ENCODE peak calls at places on chromosomes 13 and 19, in four cellular contexts. R, W, E and Z are unnamed samples.

GRCh38 chr13:20711301-20712044 is 8.0 kb downstream of the IL17D start:
- DNase-seq in W (no peak), E (peak; percentile 88), R (peak; percentile 53), Z (no peak)

GRCh38 chr19:10987621-10988297 is 26.9 kb downstream of the SMARCA4 start:
- DNase-seq in W (peak; percentile 45), E (no peak), R (no peak), Z (no peak)

GRCh38 chr19:11141937-11142527 is 13.6 kb downstream of the SPC24 start:
- DNase-seq in R (no peak), E (peak; percentile 55), W (no peak), Z (no peak)

GRCh38 chr19:2484178-2484937 is 8.4 kb downstream of the GADD45B start:
- DNase-seq in W (no peak), E (no peak), R (no peak), Z (no peak)

GRCh38 chr13:114128624-114129522 is 3.5 kb downstream of the RASA3 start:
- DNase-seq in R (peak; percentile 98), W (peak; percentile 93), E (no peak), Z (peak; percentile 94)

GRCh38 chr13:65638572-65639168 is 1591.5 kb downstream of the PCDH9 start:
- DNase-seq in W (no peak), E (peak; percentile 60), R (peak; percentile 48), Z (no peak)

GRCh38 chr19:50205681-50206138 is 2.3 kb downstream of the MYH14 start:
- DNase-seq in R (no peak), W (no peak), E (no peak), Z (no peak)

GRCh38 chr19:15622991-15623390 is 8.0 kb downstream of the CYP4F8 start:
- DNase-seq in R (no peak), W (no peak), E (no peak), Z (no peak)

GRCh38 chr13:51111174-51111573 is at the start of gene C13orf42:
- DNase-seq in R (no peak), E (no peak), W (no peak), Z (no peak)

GRCh38 chr13:51118809-51119431 is 7.8 kb upstream of the C13orf42 start:
- DNase-seq in R (no peak), E (no peak), W (no peak), Z (no peak)

GRCh38 chr13:51112771-51113170 is 1.7 kb upstream of the C13orf42 start:
- DNase-seq in E (no peak), W (no peak), R (no peak), Z (no peak)

GRCh38 chr13:51113186-51113881 is 2.3 kb upstream of the C13orf42 start:
- DNase-seq in W (no peak), E (no peak), R (no peak), Z (no peak)

DNA sequence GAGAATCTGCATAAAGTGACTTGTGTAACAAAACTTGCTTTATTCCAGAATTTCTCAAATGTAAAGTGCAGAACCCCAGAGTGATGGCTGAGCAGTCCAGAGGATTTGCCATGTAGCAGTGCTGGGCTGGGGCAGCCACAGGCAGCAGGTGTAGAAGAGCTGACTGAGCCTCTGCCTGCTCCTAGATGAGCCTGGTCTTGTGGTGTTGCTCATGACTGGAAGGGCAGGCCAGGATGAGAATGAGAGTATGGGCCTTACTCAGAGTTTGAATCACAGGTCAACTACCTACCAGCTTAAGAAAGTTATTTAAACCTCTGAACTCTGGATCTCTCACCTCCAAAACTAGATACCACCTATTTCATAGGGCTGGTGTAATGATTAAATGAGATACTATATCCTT is 2.9 kb upstream of the C13orf42 start:
- DNase-seq in W (no peak), R (no peak), E (no peak), Z (no peak)
- H3K27me3 ChIP-seq in W (no peaks in the 10 kb centered on the region), R (peaks cover 53% of the 10 kb centered on the region), E (no peaks in the 10 kb centered on the region), Z (no peaks in the 10 kb centered on the region)

GRCh38 chr19:41364546-41365391 is 820 bp upstream of the B9D2 start:
- DNase-seq in E (no peak), W (no peak), R (no peak), Z (no peak)

GRCh38 chr19:41362143-41362847 is 1.7 kb downstream of the B9D2 start:
- DNase-seq in E (no peak), R (peak; percentile 43), W (no peak), Z (no peak)

GRCh38 chr19:41363753-41364545 is at the start of gene B9D2:
- DNase-seq in R (peak; percentile 99), E (peak; percentile 99), W (peak; percentile 99), Z (peak; percentile 99)

GRCh38 chr19:41366089-41366488 is 2.1 kb upstream of the B9D2 start:
- DNase-seq in E (no peak), W (peak; percentile 14), R (no peak), Z (no peak)

GRCh38 chr19:41363371-41363752 is 587 bp downstream of the B9D2 start:
- DNase-seq in W (no peak), E (no peak), R (no peak), Z (no peak)
- H3K4me3 ChIP-seq in W (peak overlapping the region; percentile 87), E (peak overlapping the region; percentile 26), R (peak overlapping the region; percentile 89), Z (peak overlapping the region; percentile 97)

GRCh38 chr19:55070755-55071502 is 4.7 kb upstream of the EPS8L1 start:
- DNase-seq in E (no peak), R (peak; percentile 72), W (peak; percentile 32), Z (no peak)

GRCh38 chr19:55069859-55070225 is 5.8 kb upstream of the EPS8L1 start:
- DNase-seq in R (no peak), E (no peak), W (no peak), Z (no peak)

GRCh38 chr19:55069137-55069858 is 6.3 kb upstream of the RDH13 start:
- DNase-seq in E (peak; percentile 96), W (peak; percentile 51), R (peak; percentile 65), Z (peak; percentile 56)

GRCh38 chr19:55068803-55069136 is 5.8 kb upstream of the RDH13 start:
- DNase-seq in R (no peak), W (no peak), E (no peak), Z (no peak)

GRCh38 chr19:55071913-55072312 is 3.8 kb upstream of the EPS8L1 start:
- DNase-seq in W (no peak), R (no peak), E (no peak), Z (no peak)
- H3K27me3 ChIP-seq in W (no peaks in the 10 kb centered on the region), R (peaks cover 11% of the 10 kb centered on the region), E (no peaks in the 10 kb centered on the region), Z (peaks cover 12% of the 10 kb centered on the region)

GRCh38 chr19:41928754-41929535 is 696 bp upstream of the ERFL start:
- DNase-seq in E (no peak), W (peak; percentile 37), R (no peak), Z (no peak)

GRCh38 chr19:41928221-41928683 is at the start of gene ERFL:
- DNase-seq in E (no peak), R (peak; percentile 51), W (peak; percentile 39), Z (no peak)

GRCh38 chr19:41930926-41931592 is 2.8 kb upstream of the ERFL start:
- DNase-seq in E (peak; percentile 73), W (peak; percentile 36), R (peak; percentile 53), Z (no peak)

GRCh38 chr19:41930322-41930722 is 2.1 kb upstream of the ERFL start:
- DNase-seq in R (no peak), W (no peak), E (no peak), Z (no peak)

GRCh38 chr19:41929536-41930071 is 1.4 kb upstream of the ERFL start:
- DNase-seq in R (no peak), E (no peak), W (peak; percentile 6), Z (no peak)
- H3K4me3 ChIP-seq in R (no peak overlapping the region), E (no peak overlapping the region), W (no peak overlapping the region), Z (no peak overlapping the region)

GRCh38 chr19:45217957-45218334 is 27.3 kb downstream of the EXOC3L2 start:
- DNase-seq in W (no peak), E (no peak), R (no peak), Z (no peak)
- H3K27me3 ChIP-seq in W (no peaks in the 10 kb centered on the region), E (peaks cover 23% of the 10 kb centered on the region), R (peaks cover 43% of the 10 kb centered on the region), Z (peaks cover 7% of the 10 kb centered on the region)

GRCh38 chr19:36574762-36575161 is 1.7 kb upstream of the ZNF529 start:
- DNase-seq in R (peak; percentile 7), E (no peak), W (no peak), Z (no peak)
- H3K4me3 ChIP-seq in R (peak overlapping the region; percentile 94), E (no peak overlapping the region), W (no peak overlapping the region), Z (peak overlapping the region; percentile 83)

GRCh38 chr13:93621051-93621450 is 394.4 kb downstream of the GPC6 start:
- DNase-seq in R (no peak), E (no peak), W (no peak), Z (no peak)

GRCh38 chr13:93621966-93622365 is 395.4 kb downstream of the GPC6 start:
- DNase-seq in R (no peak), E (no peak), W (no peak), Z (no peak)

GRCh38 chr13:93628136-93628535 is 401.5 kb downstream of the GPC6 start:
- DNase-seq in R (no peak), W (no peak), E (peak; percentile 41), Z (no peak)

GRCh38 chr13:93624371-93624777 is 397.8 kb downstream of the GPC6 start:
- DNase-seq in E (no peak), W (no peak), R (no peak), Z (no peak)

DNA sequence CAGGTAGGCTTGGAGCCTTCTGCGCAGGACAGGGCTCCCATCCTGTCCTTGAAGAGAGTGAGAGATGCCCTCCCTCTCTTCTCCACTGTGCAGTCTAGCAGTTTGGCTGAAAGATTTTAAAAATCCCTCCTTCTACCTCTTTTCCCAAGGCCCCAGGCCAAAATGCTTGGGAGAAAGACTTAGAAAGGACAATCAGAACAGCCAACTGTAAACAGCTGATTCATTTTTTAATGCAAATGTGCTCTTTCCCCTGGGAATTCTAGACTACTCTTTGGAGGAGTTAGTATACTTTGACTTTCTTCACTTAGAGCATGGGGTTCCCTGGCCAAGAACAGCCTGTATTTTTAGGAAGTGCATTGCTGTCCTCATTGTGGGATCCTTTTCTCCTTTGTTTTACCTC is 398.9 kb downstream of the GPC6 start:
- DNase-seq in R (peak; percentile 14), E (no peak), W (no peak), Z (no peak)
- H3K27me3 ChIP-seq in R (no peaks in the 10 kb centered on the region), E (no peaks in the 10 kb centered on the region), W (no peaks in the 10 kb centered on the region), Z (no peaks in the 10 kb centered on the region)

DNA sequence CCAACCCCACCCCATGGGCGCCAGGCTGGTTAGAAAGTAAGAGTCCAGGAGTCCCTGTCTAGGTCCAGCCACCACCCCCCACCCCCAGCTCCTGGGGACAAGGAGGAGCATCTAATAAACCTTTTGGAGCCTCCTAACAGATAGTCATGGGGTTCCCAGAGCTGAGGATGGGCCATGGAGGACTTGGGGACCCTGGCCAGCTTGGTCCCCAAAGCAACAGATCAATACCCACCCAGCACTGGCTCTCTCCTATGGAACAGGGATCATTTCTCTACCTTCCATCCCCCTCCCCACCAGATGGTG is 9.4 kb downstream of the NR2F6 start:
- DNase-seq in W (peak; percentile 69), R (no peak), E (peak; percentile 54), Z (no peak)
- H3K4me3 ChIP-seq in W (no peak overlapping the region), R (no peak overlapping the region), E (no peak overlapping the region), Z (no peak overlapping the region)